ENCODE peak calls at places on chromosomes 5 and 9, in nine cellular contexts. A is iPS DF 6.9; P is naive thymus-derived CD4-positive, alpha-beta T cell; N is heart right ventricle; L is body of pancreas; G is neuronal stem cell; X is fibroblast of lung; R is upper lobe of left lung; C is mammary epithelial cell. T is an unnamed sample.
A peak's percentile ranks its signal among the peaks of the same experiment; 100 is the strongest.

GRCh38 chr5:66617223-66617861 is 21.1 kb downstream of the MAST4 start:
- DNase-seq in A (no peak), P (no peak), N (no peak), L (no peak), G (no peak), X (no peak), R (no peak), C (no peak), T (no peak)

GRCh38 chr9:135070964-135071735 is 16.3 kb upstream of the OLFM1 start:
- DNase-seq in A (no peak), P (no peak), N (no peak), L (no peak), G (no peak), X (no peak), R (peak; percentile 13), C (no peak), T (no peak)

GRCh38 chr5:130436430-130436829 is 532.2 kb downstream of the CHSY3 start:
- DNase-seq in A (no peak), P (no peak), N (no peak), L (no peak), G (no peak), X (no peak), R (no peak), C (no peak), T (no peak)

GRCh38 chr9:111966851-111967250 is 70.2 kb downstream of the UGCG start:
- DNase-seq in A (no peak), P (no peak), N (no peak), L (no peak), G (no peak), X (peak; percentile 21), R (no peak), C (peak; percentile 47), T (no peak)

GRCh38 chr9:118987167-118987566 is 382.1 kb downstream of the BRINP1 start:
- DNase-seq in A (no peak), P (no peak), N (no peak), L (no peak), G (no peak), X (no peak), R (no peak), C (no peak), T (no peak)

GRCh38 chr5:150774145-150774544 is 4.4 kb upstream of the SMIM3 start:
- DNase-seq in A (no peak), P (no peak), N (no peak), L (no peak), G (no peak), X (peak; percentile 89), R (no peak), C (peak; percentile 91), T (no peak)

GRCh38 chr5:10335711-10336470 is 17.6 kb upstream of the MARCHF6 start:
- DNase-seq in A (no peak), P (no peak), N (no peak), L (no peak), G (no peak), X (no peak), R (peak; percentile 53), C (no peak), T (no peak)

GRCh38 chr9:7363777-7364477 is 435.7 kb downstream of the DMAC1 start:
- DNase-seq in A (no peak), P (no peak), N (no peak), L (no peak), G (no peak), X (no peak), R (no peak), C (no peak), T (no peak)

GRCh38 chr5:136374003-136374402 is 8.7 kb upstream of the TRPC7 start:
- DNase-seq in A (no peak), P (no peak), N (no peak), L (no peak), G (no peak), X (no peak), R (no peak), C (peak; percentile 71), T (no peak)

GRCh38 chr9:93187574-93187973 is 3.6 kb downstream of the WNK2 start:
- DNase-seq in A (no peak), P (no peak), N (peak; percentile 55), L (peak; percentile 20), G (no peak), X (no peak), R (no peak), C (no peak), T (no peak)

GRCh38 chr5:172492991-172493390 is 38.7 kb upstream of the SH3PXD2B start:
- DNase-seq in A (no peak), P (no peak), N (no peak), L (no peak), G (no peak), X (no peak), R (no peak), C (no peak), T (no peak)

GRCh38 chr5:145068696-145069095 is 766.4 kb downstream of the PRELID2 start:
- DNase-seq in A (no peak), P (no peak), N (no peak), L (no peak), G (no peak), X (no peak), R (no peak), C (no peak), T (no peak)

GRCh38 chr9:98432960-98433359 is 177.5 kb upstream of the TBC1D2 start:
- DNase-seq in A (no peak), P (no peak), N (no peak), L (no peak), G (no peak), X (no peak), R (no peak), C (no peak), T (no peak)
- H3K4me1 ChIP-seq in A (no peaks in the 10 kb centered on the region), P (no peaks in the 10 kb centered on the region), N (peaks cover 10% of the 10 kb centered on the region), L (no peaks in the 10 kb centered on the region), G (no peaks in the 10 kb centered on the region), X (no peaks in the 10 kb centered on the region), R (peaks cover 8% of the 10 kb centered on the region), C (no peaks in the 10 kb centered on the region), T (no peaks in the 10 kb centered on the region)

DNA sequence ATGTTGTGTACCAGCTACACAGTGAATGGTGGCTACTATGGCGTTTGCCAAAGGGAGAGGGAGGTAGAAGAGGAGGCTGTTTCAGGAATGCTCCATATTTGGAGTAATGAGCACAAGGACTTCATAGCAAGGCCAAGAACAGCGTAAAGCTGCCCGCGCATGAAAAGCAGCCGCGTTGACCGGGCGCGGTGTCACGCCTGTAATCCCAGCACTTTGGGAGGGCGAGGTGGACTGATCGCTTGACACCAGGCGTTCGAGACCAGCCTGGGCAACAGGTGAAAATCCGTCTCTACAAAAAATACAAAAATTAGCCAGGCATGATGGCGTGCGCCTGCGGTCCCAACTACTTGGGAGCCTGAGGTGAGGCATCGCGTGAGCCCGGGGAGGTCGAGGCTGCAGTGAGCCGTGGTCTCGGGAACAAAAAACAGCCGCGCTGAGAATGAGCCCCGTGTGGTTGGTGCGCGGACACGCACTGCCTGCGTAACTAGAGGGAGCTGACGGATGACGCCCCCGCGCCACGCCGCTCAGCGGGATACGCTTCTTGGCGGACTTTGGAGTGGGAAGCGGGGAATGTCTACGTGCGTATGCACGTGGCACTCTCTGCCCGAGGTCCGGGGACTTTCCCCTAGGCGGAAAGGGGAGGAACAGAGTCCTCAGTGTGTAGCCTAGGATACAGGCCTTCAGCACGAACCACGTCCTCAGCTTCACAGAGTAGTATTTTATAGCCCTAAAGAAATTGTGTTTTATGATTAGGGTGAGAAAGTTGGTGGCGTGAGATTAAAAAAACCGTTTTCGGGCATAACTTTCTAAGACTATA is at the start of gene RMRP:
- DNase-seq in A (peak; percentile 97), P (peak; percentile 92), N (peak; percentile 96), L (peak; percentile 99), G (peak; percentile 98), X (peak; percentile 100), R (peak; percentile 97), C (peak; percentile 99), T (peak; percentile 94)
- H3K4me1 ChIP-seq in A (no peaks in the 10 kb centered on the region), P (peaks cover 46% of the 10 kb centered on the region), N (peaks cover 56% of the 10 kb centered on the region), L (peaks cover 37% of the 10 kb centered on the region), G (peaks cover 4% of the 10 kb centered on the region), X (peaks cover 14% of the 10 kb centered on the region), R (peaks cover 20% of the 10 kb centered on the region), C (peaks cover 26% of the 10 kb centered on the region), T (no peaks in the 10 kb centered on the region)

DNA sequence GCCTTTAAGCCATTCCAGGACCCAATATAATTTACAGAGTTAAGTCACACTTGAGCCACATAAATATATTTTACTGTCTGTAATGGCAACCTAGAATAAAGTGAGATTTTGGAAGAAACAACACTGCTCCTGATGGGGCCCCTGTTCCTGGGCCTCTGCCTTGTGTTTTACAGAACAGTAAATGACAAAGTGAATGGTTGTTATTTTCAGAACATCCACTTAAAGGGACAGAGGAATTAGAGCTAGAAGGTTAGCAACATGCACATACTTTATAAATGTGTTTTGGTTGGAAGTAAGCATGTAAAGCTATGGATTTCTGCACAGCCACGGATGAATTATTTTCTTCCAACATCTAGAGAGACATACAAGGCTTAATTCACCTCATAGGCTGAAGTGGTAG is 3.6 kb downstream of the PTGER4 start:
- DNase-seq in A (no peak), P (no peak), N (no peak), L (no peak), G (no peak), X (peak; percentile 36), R (no peak), C (no peak), T (no peak)
- H3K4me1 ChIP-seq in A (peaks cover 5% of the 10 kb centered on the region), P (peaks cover 17% of the 10 kb centered on the region), N (peaks cover 55% of the 10 kb centered on the region), L (peaks cover 28% of the 10 kb centered on the region), G (peaks cover 13% of the 10 kb centered on the region), X (peaks cover 2% of the 10 kb centered on the region), R (peaks cover 18% of the 10 kb centered on the region), C (peaks cover 32% of the 10 kb centered on the region), T (no peaks in the 10 kb centered on the region)

GRCh38 chr5:78624992-78625391 is 23.6 kb downstream of the LHFPL2 start:
- DNase-seq in A (no peak), P (no peak), N (no peak), L (no peak), G (no peak), X (no peak), R (no peak), C (no peak), T (no peak)

GRCh38 chr5:78626009-78626571 is 22.5 kb downstream of the LHFPL2 start:
- DNase-seq in A (no peak), P (no peak), N (no peak), L (no peak), G (no peak), X (peak; percentile 75), R (no peak), C (no peak), T (no peak)

GRCh38 chr5:78621269-78621871 is 27.2 kb downstream of the LHFPL2 start:
- DNase-seq in A (no peak), P (no peak), N (no peak), L (no peak), G (no peak), X (peak; percentile 51), R (no peak), C (no peak), T (no peak)

GRCh38 chr5:78622302-78622971 is 26.1 kb downstream of the LHFPL2 start:
- DNase-seq in A (no peak), P (no peak), N (no peak), L (no peak), G (no peak), X (no peak), R (no peak), C (no peak), T (no peak)

DNA sequence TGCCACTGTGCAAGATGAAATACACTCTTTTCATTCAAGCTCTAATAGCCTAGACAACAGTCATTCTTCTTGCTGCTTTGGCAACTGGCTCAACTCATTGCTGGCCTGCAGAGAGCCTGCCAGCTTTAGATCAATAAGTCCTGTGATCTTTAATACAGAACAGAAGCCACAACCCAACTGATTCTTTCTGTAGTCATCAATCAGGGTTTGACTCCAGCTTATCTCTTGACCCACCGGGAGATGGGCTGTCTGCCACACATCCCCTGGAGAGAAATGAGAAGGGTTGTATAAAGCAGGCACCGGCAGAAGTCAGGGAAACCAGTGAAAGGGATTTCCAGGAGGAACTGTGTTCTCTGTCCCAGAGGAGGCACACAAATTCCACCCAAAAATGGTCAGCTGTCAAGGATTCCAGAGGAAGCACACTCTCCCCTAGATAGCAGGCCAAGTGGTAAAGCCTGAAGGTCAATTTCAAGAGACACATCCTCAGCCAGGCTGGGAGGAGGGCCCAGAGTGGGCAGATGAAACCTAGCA is 24.5 kb downstream of the LHFPL2 start:
- DNase-seq in A (no peak), P (no peak), N (no peak), L (no peak), G (no peak), X (no peak), R (no peak), C (no peak), T (no peak)
- H3K4me1 ChIP-seq in A (no peaks in the 10 kb centered on the region), P (no peaks in the 10 kb centered on the region), N (peaks cover 23% of the 10 kb centered on the region), L (peaks cover 37% of the 10 kb centered on the region), G (peaks cover 2% of the 10 kb centered on the region), X (peaks cover 2% of the 10 kb centered on the region), R (no peaks in the 10 kb centered on the region), C (peaks cover 3% of the 10 kb centered on the region), T (no peaks in the 10 kb centered on the region)

T was measured in breast epithelium.